ENCODE peak calls at places on chromosomes 12 and 14, in four cellular contexts. Y is HepG2, P is heart left ventricle, T is heart right ventricle. B is an unnamed sample.

GRCh38 chr12:131950182-131950913 is 606 bp downstream of the EP400 start:
- DNase-seq in P (peak; percentile 77), Y (no peak), T (no peak), B (no peak)

GRCh38 chr12:39300799-39301198 is 142.1 kb downstream of the KIF21A start:
- DNase-seq in P (no peak), Y (no peak), T (no peak), B (no peak)

GRCh38 chr14:30034049-30034635 is 106.5 kb upstream of the PRKD1 start:
- DNase-seq in Y (no peak), P (no peak), T (no peak), B (no peak)

GRCh38 chr12:288687-289086 is 26.1 kb upstream of the SLC6A13 start:
- DNase-seq in Y (no peak), T (no peak), P (no peak), B (no peak)

GRCh38 chr12:1351926-1352325 is 242.5 kb downstream of the FBXL14 start:
- DNase-seq in P (no peak), Y (no peak), T (no peak), B (no peak)

GRCh38 chr12:6796576-6796975 is 7.2 kb downstream of the CD4 start:
- DNase-seq in P (no peak), T (no peak), Y (peak; percentile 49), B (no peak)

GRCh38 chr14:51219473-51220448 is 20.3 kb upstream of the TMX1 start:
- DNase-seq in Y (peak; percentile 7), P (no peak), T (no peak), B (no peak)

GRCh38 chr12:119208626-119209061 is 29.9 kb downstream of the HSPB8 start:
- DNase-seq in P (peak; percentile 81), Y (peak; percentile 33), T (peak; percentile 90), B (peak; percentile 35)

GRCh38 chr14:96861568-96862310 is 64.6 kb downstream of the VRK1 start:
- DNase-seq in Y (peak; percentile 3), T (no peak), P (no peak), B (no peak)

GRCh38 chr14:61184117-61184516 is 97.0 kb downstream of the TMEM30B start:
- DNase-seq in T (no peak), Y (no peak), P (no peak), B (no peak)

DNA sequence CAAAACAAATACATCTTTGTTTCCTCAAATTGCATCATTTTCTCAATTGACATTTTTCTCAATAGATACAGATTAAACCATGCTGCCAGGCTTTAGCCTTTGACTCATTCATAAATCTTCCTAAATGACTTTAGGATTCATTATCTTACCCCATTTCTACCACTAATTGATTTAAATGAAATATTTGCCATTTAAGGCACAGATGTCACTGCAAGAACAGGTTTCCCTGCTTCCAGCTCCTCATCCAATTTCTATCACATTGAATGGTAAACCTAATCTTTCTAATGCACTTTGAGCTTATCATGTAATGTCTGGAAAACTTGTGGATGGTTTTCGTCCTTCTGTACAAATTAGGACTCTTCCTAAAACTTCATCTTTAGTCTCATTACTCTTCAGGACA is 298.7 kb downstream of the RPL10L start:
- DNase-seq in Y (no peak), T (no peak), P (no peak), B (no peak)
- H3K27ac ChIP-seq in Y (no peak overlapping the region), T (no peak overlapping the region), P (no peak overlapping the region), B (no peak overlapping the region)

GRCh38 chr12:49297695-49298060 is 2.7 kb downstream of the PRPH start:
- DNase-seq in T (no peak), P (no peak), Y (no peak), B (no peak)

GRCh38 chr12:49296034-49296835 is 1.3 kb downstream of the PRPH start:
- DNase-seq in Y (peak; percentile 27), T (no peak), P (peak; percentile 73), B (no peak)

GRCh38 chr12:49295087-49296001 is at the start of gene PRPH:
- DNase-seq in P (peak; percentile 64), T (no peak), Y (no peak), B (no peak)

GRCh38 chr12:49296836-49297694 is 2.1 kb downstream of the PRPH start:
- DNase-seq in T (no peak), Y (peak; percentile 48), P (no peak), B (no peak)

DNA sequence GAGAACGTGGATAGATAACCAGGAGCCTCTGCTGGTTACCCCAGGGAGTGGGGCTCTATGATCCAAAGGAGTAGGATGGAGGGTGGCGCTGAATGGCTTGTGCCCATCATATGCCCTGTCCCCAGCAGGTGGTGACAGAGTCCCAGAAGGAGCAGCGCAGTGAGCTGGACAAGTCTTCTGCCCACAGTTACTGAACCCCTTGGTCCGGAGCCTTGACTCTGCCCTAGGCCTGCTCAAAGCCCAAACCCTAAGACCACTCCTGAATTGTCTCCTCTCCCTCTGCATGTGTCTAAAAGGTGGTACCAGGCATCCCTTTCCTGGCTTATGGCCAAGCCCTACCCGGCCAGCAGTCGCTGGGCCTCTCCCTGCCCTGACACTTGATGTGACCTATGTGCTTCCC is 3.2 kb downstream of the PRPH start:
- DNase-seq in P (no peak), Y (no peak), T (no peak), B (no peak)
- H3K27ac ChIP-seq in P (no peak overlapping the region), Y (no peak overlapping the region), T (no peak overlapping the region), B (no peak overlapping the region)

GRCh38 chr14:55832122-55832911 is 252.3 kb downstream of the KTN1 start:
- DNase-seq in Y (peak; percentile 81), P (no peak), T (no peak), B (no peak)
- H3K27ac ChIP-seq in Y (peak overlapping the region; percentile 13), P (no peak overlapping the region), T (no peak overlapping the region), B (no peak overlapping the region)

GRCh38 chr12:31362115-31362758 is 36.3 kb upstream of the SINHCAF start:
- DNase-seq in T (no peak), Y (peak; percentile 66), P (no peak), B (no peak)
- H3K27ac ChIP-seq in T (no peak overlapping the region), Y (peak overlapping the region; percentile 84), P (no peak overlapping the region), B (no peak overlapping the region)

DNA sequence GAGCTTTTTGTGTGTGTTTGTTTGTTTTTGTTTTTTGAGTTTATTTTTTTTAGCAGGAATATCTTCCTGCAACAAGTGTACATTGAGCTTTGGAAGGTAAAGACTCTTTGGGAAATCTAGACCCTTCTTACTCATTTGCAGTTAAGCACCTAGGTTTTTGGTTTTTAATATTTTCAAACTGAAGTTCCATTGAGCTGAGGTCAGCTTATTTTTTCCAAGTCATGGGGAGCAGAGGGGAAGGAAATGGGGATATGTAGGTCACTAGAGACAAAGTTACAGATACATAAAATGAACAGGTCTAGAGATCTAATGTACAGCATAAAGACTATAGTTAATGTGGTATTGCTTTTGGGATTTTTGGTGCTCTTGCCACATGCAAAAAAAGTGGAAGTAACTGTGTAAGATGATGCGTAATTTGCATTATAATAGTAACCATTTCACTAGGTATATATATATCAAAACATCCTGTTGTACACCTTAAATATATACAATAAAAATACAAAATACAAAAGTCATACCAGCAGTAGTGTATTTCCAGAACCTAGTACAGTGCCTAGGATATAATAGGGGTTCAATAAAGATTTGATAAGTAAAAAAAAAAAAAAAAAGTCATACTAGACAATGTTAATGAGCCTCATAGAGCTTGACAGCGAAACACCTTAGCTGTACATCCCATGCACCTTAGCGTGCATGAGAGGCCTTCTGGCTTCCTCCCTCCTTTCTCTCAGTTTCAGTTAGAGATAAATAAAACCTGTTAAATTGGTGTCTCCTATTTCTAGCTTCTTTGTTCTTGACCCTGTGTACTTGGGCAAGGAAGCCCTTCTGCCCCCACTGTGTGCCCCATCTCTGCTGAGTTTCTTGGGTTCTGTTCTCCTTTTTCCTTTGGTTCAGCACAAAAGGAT is 22.7 kb downstream of the CGRRF1 start:
- DNase-seq in Y (no peak), P (no peak), T (no peak), B (no peak)
- H3K27ac ChIP-seq in Y (no peak overlapping the region), P (no peak overlapping the region), T (no peak overlapping the region), B (no peak overlapping the region)

B was measured in dorsolateral prefrontal cortex.